ENCODE peak calls at places on chromosomes 16 and 17, in four cellular contexts. N is progenitor cell of endocrine pancreas, W is heart right ventricle, X is brain microvascular endothelial cell. T is an unnamed sample.

GRCh38 chr16:71746442-71747046 is 22.0 kb upstream of the PHLPP2 start:
- DNase-seq in N (no peak), W (no peak), X (peak), T (no peak)

GRCh38 chr16:8853611-8854010 is 15.2 kb downstream of the CARHSP1 start:
- DNase-seq in N (no peak), W (no peak), X (no peak), T (no peak)

GRCh38 chr17:74521701-74522201 is 9.5 kb downstream of the CD300LB start:
- DNase-seq in N (no peak), W (no peak), X (no peak), T (no peak)

GRCh38 chr17:73690581-73691135 is 46.4 kb upstream of the SDK2 start:
- DNase-seq in N (no peak), W (no peak), X (no peak), T (no peak)

GRCh38 chr17:3890082-3890892 is 2.6 kb downstream of the CAMKK1 start:
- DNase-seq in N (no peak), W (peak), X (peak), T (no peak)

GRCh38 chr17:75869282-75870141 is 8.9 kb downstream of the TRIM47 start:
- DNase-seq in N (no peak), W (peak), X (no peak), T (no peak)

GRCh38 chr17:83118071-83118841 is 38.8 kb downstream of the METRNL start:
- DNase-seq in N (no peak), W (peak), X (no peak), T (no peak)

GRCh38 chr16:86725401-86725800 is 147.1 kb downstream of the FOXL1 start:
- DNase-seq in N (no peak), W (no peak), X (no peak), T (no peak)

GRCh38 chr17:35429702-35430101 is 2.6 kb downstream of the SLFN12 start:
- DNase-seq in N (no peak), W (no peak), X (no peak), T (no peak)

GRCh38 chr17:35438433-35438832 is 6.1 kb upstream of the SLFN12 start:
- DNase-seq in N (no peak), W (no peak), X (no peak), T (no peak)

GRCh38 chr17:35432176-35433074 is at the start of gene SLFN12:
- DNase-seq in N (no peak), W (no peak), X (peak), T (no peak)

GRCh38 chr17:35428229-35428628 is 4.1 kb downstream of the SLFN12 start:
- DNase-seq in N (no peak), W (no peak), X (no peak), T (no peak)

GRCh38 chr17:35433075-35433894 is 985 bp upstream of the SLFN12 start:
- DNase-seq in N (peak), W (peak), X (peak), T (peak)
- TF ChIP-seq CTCF in N (no peak), W (no peak), X (peak), T (no peak)

DNA sequence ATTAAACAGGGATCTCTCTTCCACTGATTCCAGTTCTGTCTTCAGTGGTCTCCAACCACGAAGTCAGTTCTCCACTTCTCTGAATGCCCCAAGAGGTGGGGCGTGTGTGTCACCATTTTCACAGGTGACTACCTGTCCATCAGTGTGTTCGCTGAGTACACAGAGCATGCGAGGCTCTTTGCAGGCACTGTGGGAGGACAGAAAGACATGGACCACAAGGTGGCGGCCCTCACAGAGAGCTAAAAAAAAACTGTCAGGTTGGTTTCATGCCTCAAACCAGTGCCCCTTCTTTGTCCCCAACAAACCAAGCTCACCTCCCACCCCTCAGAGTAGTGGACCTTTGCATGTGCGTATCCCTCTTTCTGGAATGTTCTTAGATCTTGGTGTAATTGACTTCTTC is 13.8 kb downstream of the EMP2 start:
- DNase-seq in N (no peak), W (no peak), X (no peak), T (no peak)
- TF ChIP-seq CTCF in N (no peak), W (no peak), X (peak), T (peak)

GRCh38 chr17:81915331-81915730 is 2.6 kb downstream of the SIRT7 start:
- DNase-seq in N (no peak), W (no peak), X (no peak), T (no peak)
- TF ChIP-seq CTCF in N (no peak), W (no peak), X (no peak), T (no peak)

DNA sequence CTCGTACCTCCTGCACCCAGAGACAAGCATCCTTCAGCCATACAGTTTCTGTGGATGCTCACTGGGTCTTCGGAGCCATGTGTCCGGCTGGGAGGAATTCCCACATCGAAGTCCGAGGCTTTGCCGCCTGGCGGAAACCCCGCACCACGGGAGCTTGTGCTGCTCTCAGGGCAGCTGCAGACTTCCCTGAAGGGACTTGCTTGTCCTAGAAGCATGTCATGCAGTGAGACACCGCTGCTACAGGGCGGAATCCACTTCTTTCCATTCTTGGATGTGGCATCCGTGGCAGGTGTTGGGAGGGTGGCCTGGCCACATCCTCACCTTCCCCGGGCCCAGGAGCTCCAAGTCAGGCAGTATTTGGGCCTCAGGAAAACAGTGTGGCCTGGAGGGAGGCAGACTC is 122.5 kb downstream of the CMIP start:
- DNase-seq in N (no peak), W (no peak), X (no peak), T (no peak)
- TF ChIP-seq CTCF in N (no peak), W (no peak), X (no peak), T (no peak)

GRCh38 chr16:85708338-85708737 is 19.6 kb upstream of the GINS2 start:
- DNase-seq in N (no peak), W (no peak), X (no peak), T (no peak)

GRCh38 chr16:85704011-85704410 is 15.3 kb upstream of the GINS2 start:
- DNase-seq in N (no peak), W (no peak), X (no peak), T (no peak)

GRCh38 chr16:85706449-85707034 is 17.8 kb upstream of the GINS2 start:
- DNase-seq in N (no peak), W (no peak), X (no peak), T (no peak)

GRCh38 chr16:85707528-85708095 is 18.9 kb upstream of the GINS2 start:
- DNase-seq in N (no peak), W (no peak), X (no peak), T (peak)

GRCh38 chr16:85704900-85705846 is 16.4 kb upstream of the GINS2 start:
- DNase-seq in N (no peak), W (no peak), X (no peak), T (peak)
- TF ChIP-seq CTCF in N (no peak), W (no peak), X (no peak), T (no peak)

GRCh38 chr17:8574687-8575086 is 55.8 kb downstream of the MYH10 start:
- DNase-seq in N (no peak), W (no peak), X (no peak), T (no peak)

GRCh38 chr17:8577868-8578267 is 52.7 kb downstream of the MYH10 start:
- DNase-seq in N (no peak), W (no peak), X (no peak), T (no peak)

GRCh38 chr17:8576895-8577294 is 53.6 kb downstream of the MYH10 start:
- DNase-seq in N (no peak), W (no peak), X (no peak), T (no peak)

DNA sequence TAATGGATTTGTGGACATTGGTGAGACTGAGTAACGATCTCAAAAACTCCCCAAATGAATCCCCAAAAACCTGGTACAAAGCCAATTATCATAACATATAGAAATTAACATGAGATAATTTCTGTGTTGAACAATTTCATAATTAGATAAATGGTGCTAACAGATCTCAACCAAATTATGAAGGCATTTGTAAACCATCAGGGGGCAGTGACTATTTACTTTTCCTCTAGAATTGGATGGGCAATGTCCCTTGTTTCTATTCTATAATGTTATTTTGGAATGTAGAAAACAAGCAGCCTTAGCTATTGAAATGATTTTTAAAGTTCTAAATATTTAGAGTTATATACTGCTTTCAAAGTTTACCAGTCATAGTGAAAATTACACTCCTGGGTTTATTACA is 57.8 kb downstream of the MYH10 start:
- DNase-seq in N (no peak), W (no peak), X (no peak), T (no peak)
- TF ChIP-seq CTCF in N (no peak), W (peak), X (peak), T (no peak)

GRCh38 chr17:7562208-7562605 is 488 bp downstream of the SENP3 start:
- DNase-seq in N (no peak), W (no peak), X (no peak), T (no peak)

GRCh38 chr17:7561028-7561575 is 617 bp upstream of the SENP3 start:
- DNase-seq in N (peak), W (peak), X (peak), T (peak)

GRCh38 chr17:7563115-7563869 is 1.6 kb downstream of the SENP3 start:
- DNase-seq in N (no peak), W (no peak), X (no peak), T (no peak)

GRCh38 chr17:7560172-7561027 is 1.3 kb upstream of the SENP3 start:
- DNase-seq in N (peak), W (peak), X (peak), T (no peak)

GRCh38 chr17:7561589-7562207 is at the start of gene SENP3:
- DNase-seq in N (peak), W (peak), X (peak), T (peak)
- TF ChIP-seq CTCF in N (no peak), W (no peak), X (no peak), T (no peak)

GRCh38 chr16:4802659-4803287 is 340 bp upstream of the ROGDI start:
- DNase-seq in N (peak), W (peak), X (peak), T (peak)
- TF ChIP-seq CTCF in N (peak), W (peak), X (peak), T (no peak)

GRCh38 chr17:50806141-50806643 is 29.2 kb upstream of the WFIKKN2 start:
- DNase-seq in N (no peak), W (no peak), X (peak), T (no peak)
- TF ChIP-seq CTCF in N (peak), W (no peak), X (peak), T (no peak)

GRCh38 chr17:56592487-56593072 is 919 bp upstream of the NOG start:
- DNase-seq in N (peak), W (peak), X (no peak), T (peak)
- TF ChIP-seq CTCF in N (peak), W (peak), X (peak), T (peak)